ENCODE peak calls at places on chromosomes 1 and 21, in four cellular contexts. A, X, M and Y are unnamed samples.
A peak's percentile ranks its signal among the peaks of the same experiment; 100 is the strongest.

GRCh38 chr1:191888996-191889622 is 269.2 kb upstream of the RGS18 start:
- DNase-seq in A (no peak), X (peak; percentile 18), M (no peak), Y (no peak)

GRCh38 chr1:28885982-28886730 is 28.2 kb upstream of the EPB41 start:
- DNase-seq in A (no peak), X (no peak), M (no peak), Y (no peak)

GRCh38 chr1:71031426-71031825 is 16.2 kb downstream of the PTGER3 start:
- DNase-seq in A (no peak), X (peak; percentile 11), M (no peak), Y (no peak)

GRCh38 chr1:72281637-72282270 is 585 bp downstream of the NEGR1 start:
- DNase-seq in A (no peak), X (peak; percentile 2), M (no peak), Y (no peak)

GRCh38 chr21:17758703-17759102 is 60.5 kb downstream of the C21orf91 start:
- DNase-seq in A (no peak), X (no peak), M (no peak), Y (no peak)

GRCh38 chr1:230851291-230851691 is 17.0 kb downstream of the C1orf198 start:
- DNase-seq in A (peak; percentile 46), X (peak; percentile 55), M (no peak), Y (peak; percentile 62)

GRCh38 chr1:11868331-11868730 is 9.6 kb upstream of the NPPB start:
- DNase-seq in A (no peak), X (no peak), M (no peak), Y (no peak)

GRCh38 chr1:115506523-115507255 is 135.1 kb upstream of the VANGL1 start:
- DNase-seq in A (no peak), X (no peak), M (no peak), Y (no peak)

GRCh38 chr1:81406292-81406691 is 394.4 kb upstream of the ADGRL2 start:
- DNase-seq in A (no peak), X (no peak), M (no peak), Y (no peak)

GRCh38 chr21:38804617-38805281 is 980 bp upstream of the ETS2 start:
- DNase-seq in A (peak; percentile 86), X (peak; percentile 54), M (peak; percentile 76), Y (no peak)

GRCh38 chr1:91124989-91125417 is 103.2 kb upstream of the ZNF644 start:
- DNase-seq in A (no peak), X (no peak), M (no peak), Y (no peak)

GRCh38 chr1:151346082-151346768 is 827 bp downstream of the RFX5 start:
- DNase-seq in A (no peak), X (no peak), M (no peak), Y (no peak)

GRCh38 chr1:156126043-156126700 is 11.7 kb downstream of the LMNA start:
- DNase-seq in A (peak; percentile 90), X (peak; percentile 96), M (peak; percentile 69), Y (peak; percentile 90)

GRCh38 chr1:87249803-87250202 is 78.9 kb upstream of the LMO4 start:
- DNase-seq in A (no peak), X (no peak), M (no peak), Y (no peak)

GRCh38 chr1:14539953-14540563 is 58.4 kb upstream of the KAZN start:
- DNase-seq in A (no peak), X (no peak), M (no peak), Y (no peak)

GRCh38 chr21:41957991-41958766 is 4.4 kb upstream of the C2CD2 start:
- DNase-seq in A (peak; percentile 29), X (peak; percentile 98), M (no peak), Y (peak; percentile 93)

GRCh38 chr1:170253180-170253579 is 107.4 kb downstream of the NTMT2 start:
- DNase-seq in A (no peak), X (no peak), M (no peak), Y (no peak)

GRCh38 chr21:37463083-37463780 is 96.7 kb downstream of the DYRK1A start:
- DNase-seq in A (no peak), X (peak; percentile 80), M (no peak), Y (peak; percentile 44)

GRCh38 chr1:217313096-217313495 is 317.8 kb downstream of the GPATCH2 start:
- DNase-seq in A (no peak), X (no peak), M (no peak), Y (no peak)

GRCh38 chr1:217315346-217315745 is 315.5 kb downstream of the GPATCH2 start:
- DNase-seq in A (peak; percentile 58), X (peak; percentile 19), M (no peak), Y (no peak)

GRCh38 chr1:217311766-217312165 is 319.1 kb downstream of the GPATCH2 start:
- DNase-seq in A (no peak), X (peak; percentile 20), M (peak; percentile 23), Y (no peak)
- TF ChIP-seq CTCF in A (peak; percentile 40), X (peak; percentile 30), M (no peak), Y (peak; percentile 34)

DNA sequence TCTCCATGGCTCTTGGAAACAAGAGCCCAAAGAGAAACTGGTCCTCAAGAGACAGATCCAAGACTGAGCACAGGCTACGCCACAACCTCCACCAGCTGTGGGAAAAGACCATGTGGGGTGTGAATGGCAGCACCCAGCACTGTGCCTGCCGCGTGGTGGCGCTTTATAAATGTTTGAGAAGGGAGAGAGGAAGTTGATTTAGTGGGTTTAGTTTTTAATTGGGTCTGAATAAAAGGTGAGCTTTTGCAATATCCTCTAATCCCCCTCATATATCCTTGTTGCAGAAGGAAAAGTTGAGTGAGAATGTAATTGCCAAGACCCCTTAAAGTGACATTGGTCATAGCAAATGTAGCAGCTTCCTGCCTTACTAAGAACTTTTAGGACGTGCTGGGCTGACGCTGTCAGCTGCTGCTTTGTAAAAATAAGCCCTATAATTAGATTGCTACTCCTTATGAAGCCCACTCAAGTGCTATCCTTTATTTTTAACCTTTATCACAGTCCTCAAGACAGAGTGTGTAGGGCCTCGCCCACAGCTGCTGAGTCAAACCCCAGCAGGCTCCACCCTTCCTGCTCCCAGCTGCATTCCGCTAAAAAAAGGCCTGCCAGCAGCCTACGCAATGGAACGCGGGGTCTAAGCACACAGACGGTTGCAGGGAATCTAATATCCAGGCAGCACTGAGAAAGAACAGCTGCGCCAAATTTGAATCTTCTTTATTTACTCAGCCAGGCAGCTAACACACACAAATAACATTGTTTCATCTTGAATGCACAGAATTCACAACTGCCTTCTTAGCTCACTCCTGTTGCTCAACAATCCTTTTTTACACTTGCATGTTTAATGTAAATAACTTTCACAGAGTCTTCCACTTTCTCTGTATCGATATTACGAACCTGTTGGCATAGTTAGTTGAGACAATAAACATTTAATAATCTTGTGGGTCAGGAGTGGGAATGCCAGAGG is 47.3 kb upstream of the PRDX6 start:
- DNase-seq in A (peak; percentile 55), X (peak; percentile 96), M (peak; percentile 56), Y (peak; percentile 86)
- TF ChIP-seq CTCF in A (peak; percentile 87), X (peak; percentile 58), M (peak; percentile 29), Y (peak; percentile 65)

GRCh38 chr1:96878640-96879039 is 157.1 kb downstream of the PTBP2 start:
- DNase-seq in A (no peak), X (no peak), M (no peak), Y (no peak)

GRCh38 chr1:96872757-96873156 is 151.2 kb downstream of the PTBP2 start:
- DNase-seq in A (no peak), X (no peak), M (no peak), Y (no peak)
- TF ChIP-seq CTCF in A (no peak), X (no peak), M (no peak), Y (no peak)

GRCh38 chr1:112744019-112744578 is 29.0 kb upstream of the PPM1J start:
- DNase-seq in A (no peak), X (peak; percentile 50), M (peak; percentile 46), Y (no peak)
- TF ChIP-seq CTCF in A (peak; percentile 53), X (peak; percentile 59), M (no peak), Y (peak; percentile 38)

GRCh38 chr1:125118147-125118993 is 3933.6 kb downstream of the SRGAP2C start:
- DNase-seq in A (no peak), X (no peak), M (no peak), Y (no peak)

DNA sequence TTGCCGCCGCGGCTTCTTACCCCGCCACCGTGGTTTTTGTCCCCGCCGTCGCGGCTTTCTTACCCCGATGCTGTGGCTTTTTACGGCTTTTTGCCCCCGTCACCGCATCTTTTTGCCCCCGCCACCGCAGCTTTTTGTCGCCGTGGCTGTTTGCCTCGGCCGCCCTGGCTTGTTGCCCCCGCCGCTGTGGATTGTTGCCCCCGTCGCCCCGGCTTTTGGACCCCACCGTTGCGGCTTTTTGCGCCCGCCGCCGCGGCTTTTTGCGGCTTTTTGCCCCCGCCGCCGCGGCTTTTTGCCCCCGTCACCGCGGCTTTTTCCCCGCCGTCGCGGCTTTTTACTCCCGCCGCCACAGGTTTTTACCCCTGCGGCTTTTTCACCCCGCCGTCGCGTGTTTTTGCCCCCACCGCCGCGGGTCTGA is 3934.3 kb downstream of the SRGAP2C start:
- DNase-seq in A (no peak), X (no peak), M (no peak), Y (no peak)
- TF ChIP-seq CTCF in A (no peak), X (no peak), M (no peak), Y (no peak)

DNA sequence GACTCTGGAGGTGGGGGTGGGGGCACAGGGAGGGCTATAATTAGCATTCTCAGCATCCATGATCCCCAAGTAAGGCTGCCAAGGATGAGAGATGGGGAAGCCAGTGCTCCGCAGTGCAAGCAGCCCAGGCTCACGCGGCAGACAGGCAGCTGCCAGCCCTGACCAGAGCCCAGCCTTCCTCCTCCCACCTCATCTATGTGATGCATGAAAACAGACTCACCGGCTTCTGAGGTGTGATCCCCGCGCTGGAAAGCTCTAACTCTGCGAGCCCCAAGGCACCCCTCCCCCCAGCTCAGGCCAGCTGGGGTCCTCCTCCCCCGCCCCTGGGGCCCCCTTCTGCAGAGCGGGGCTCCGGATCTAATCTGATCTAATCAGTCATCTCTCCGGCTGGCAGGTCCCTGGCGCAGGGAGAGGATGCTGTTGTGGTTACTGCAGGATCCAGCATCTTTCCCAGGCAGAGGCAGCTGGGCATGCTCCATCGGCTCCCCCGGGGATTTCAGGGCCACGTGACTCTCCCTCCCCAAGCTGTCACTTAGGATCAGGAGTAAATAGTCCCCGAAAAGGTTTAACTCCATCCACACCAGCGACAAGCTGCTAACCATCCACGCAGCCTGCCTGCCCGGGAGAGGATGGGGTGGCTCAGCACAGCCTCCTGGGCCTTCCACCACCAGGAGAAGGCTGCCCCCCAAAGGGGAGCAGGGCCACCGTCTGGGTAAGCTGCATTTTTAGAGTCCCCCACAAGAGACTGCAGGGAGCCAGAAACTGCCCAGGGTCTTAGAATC is at the start of gene PLEKHA6:
- DNase-seq in A (no peak), X (peak; percentile 66), M (no peak), Y (no peak)
- TF ChIP-seq CTCF in A (peak; percentile 55), X (peak; percentile 84), M (no peak), Y (peak; percentile 55)

DNA sequence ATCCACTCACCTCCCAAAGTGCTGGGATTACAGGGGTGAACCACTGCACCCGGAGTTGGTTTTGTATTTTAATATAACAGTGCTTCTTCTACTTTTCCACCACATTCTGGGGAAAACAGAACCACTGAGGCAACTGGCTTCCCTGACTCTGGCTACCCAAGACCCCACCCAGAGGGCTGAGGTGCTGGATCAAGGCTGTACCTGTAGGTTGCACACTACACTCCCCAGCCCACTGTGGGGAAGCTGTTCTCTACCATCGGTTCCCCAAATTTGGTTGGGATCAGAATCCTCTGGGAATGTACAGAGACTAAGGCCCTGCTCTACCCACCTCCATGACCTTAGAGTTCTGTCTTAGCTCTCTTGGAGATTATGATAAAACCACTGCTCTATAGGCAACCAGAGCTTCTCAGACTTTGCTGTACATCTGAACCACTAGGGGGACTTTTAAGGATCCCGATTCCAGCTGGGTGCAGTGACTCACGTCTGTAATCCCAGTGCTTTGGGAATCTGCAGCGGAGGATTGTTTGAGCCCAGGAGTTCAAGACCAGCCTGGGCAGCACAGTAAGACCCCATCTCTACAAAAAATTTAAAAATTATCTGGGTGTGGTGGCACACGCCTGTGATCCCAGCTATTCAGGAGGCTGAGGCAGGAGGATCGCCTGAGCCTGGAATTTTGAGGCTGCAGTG is 51.6 kb downstream of the GNG4 start:
- DNase-seq in A (no peak), X (peak; percentile 62), M (no peak), Y (peak; percentile 15)
- TF ChIP-seq CTCF in A (peak; percentile 53), X (peak; percentile 42), M (peak; percentile 33), Y (peak; percentile 53)